ENCODE peak calls at places on chromosomes 4 and X, in five cellular contexts. Y, F, V, O and U are unnamed samples.

GRCh38 chrX:107602694-107603239 is 25.5 kb upstream of the PRPS1 start:
- DNase-seq in F (no peak), Y (no peak), V (peak; percentile 38), O (no peak), U (no peak)

GRCh38 chrX:115344885-115345653 is 55.6 kb downstream of the LUZP4 start:
- DNase-seq in V (peak; percentile 93), Y (no peak), F (peak; percentile 73), O (peak; percentile 96), U (peak; percentile 96)

GRCh38 chrX:122196338-122196737 is 987.7 kb upstream of the GRIA3 start:
- DNase-seq in F (no peak), O (no peak), V (no peak), Y (no peak), U (no peak)

GRCh38 chr4:26076000-26076587 is 162.1 kb downstream of the SMIM20 start:
- DNase-seq in F (no peak), V (no peak), O (peak; percentile 37), Y (no peak), U (peak; percentile 35)

GRCh38 chr4:101114936-101115372 is 232.4 kb downstream of the PPP3CA start:
- DNase-seq in O (peak; percentile 48), Y (no peak), F (no peak), V (no peak), U (peak; percentile 79)

GRCh38 chr4:152981278-152981677 is 45.2 kb downstream of the FHDC1 start:
- DNase-seq in O (peak; percentile 6), Y (no peak), F (no peak), V (no peak), U (no peak)

GRCh38 chrX:65712005-65712861 is 44.8 kb downstream of the MSN start:
- DNase-seq in V (no peak), Y (no peak), F (no peak), O (no peak), U (no peak)

GRCh38 chr4:101136373-101137370 is 210.7 kb downstream of the PPP3CA start:
- DNase-seq in F (no peak), Y (no peak), O (no peak), V (no peak), U (no peak)

GRCh38 chrX:129983575-129984131 is 1.2 kb downstream of the BCORL1 start:
- DNase-seq in F (peak; percentile 35), O (no peak), V (no peak), Y (no peak), U (no peak)

GRCh38 chr4:40840255-40840984 is 90.7 kb downstream of the NSUN7 start:
- DNase-seq in O (no peak), V (no peak), Y (peak; percentile 30), F (no peak), U (no peak)

GRCh38 chrX:107324493-107325310 is 118.3 kb downstream of the DNAAF6 start:
- DNase-seq in F (peak; percentile 44), O (no peak), Y (no peak), V (no peak), U (peak; percentile 14)

GRCh38 chrX:9166566-9166909 is 132.6 kb upstream of the FAM9B start:
- DNase-seq in F (no peak), Y (no peak), V (no peak), O (peak; percentile 49), U (peak; percentile 26)

GRCh38 chr4:92658318-92658717 is 354.6 kb downstream of the GRID2 start:
- DNase-seq in F (no peak), Y (no peak), O (no peak), V (no peak), U (no peak)

GRCh38 chrX:103716967-103717366 is 6.3 kb downstream of the TMEM31 start:
- DNase-seq in F (no peak), Y (no peak), V (no peak), O (peak; percentile 89), U (peak; percentile 77)

GRCh38 chr4:6633091-6633906 is 7.2 kb upstream of the MRFAP1 start:
- DNase-seq in F (no peak), V (no peak), O (peak; percentile 63), Y (no peak), U (no peak)

GRCh38 chrX:48927736-48928382 is 9.0 kb upstream of the PIM2 start:
- DNase-seq in V (no peak), F (no peak), Y (no peak), O (no peak), U (no peak)

GRCh38 chrX:137565921-137566745 is at the start of gene ZIC3:
- DNase-seq in O (peak; percentile 0), V (no peak), F (peak; percentile 75), Y (no peak), U (peak; percentile 80)

GRCh38 chr4:109174224-109174953 is 128.1 kb downstream of the COL25A1 start:
- DNase-seq in Y (no peak), V (no peak), F (no peak), O (no peak), U (no peak)

GRCh38 chr4:159216834-159217233 is 114.0 kb downstream of the RAPGEF2 start:
- DNase-seq in V (no peak), O (no peak), F (no peak), Y (no peak), U (no peak)

GRCh38 chr4:61511716-61512488 is 311.8 kb downstream of the ADGRL3 start:
- DNase-seq in O (peak; percentile 10), F (no peak), V (no peak), Y (no peak), U (peak; percentile 79)

GRCh38 chrX:77742788-77743476 is 43.1 kb downstream of the ATRX start:
- DNase-seq in F (no peak), V (peak; percentile 63), Y (no peak), O (peak; percentile 32), U (no peak)

GRCh38 chr4:127335732-127336131 is 297.0 kb upstream of the INTU start:
- DNase-seq in O (no peak), V (no peak), F (no peak), Y (no peak), U (no peak)

GRCh38 chr4:97987019-97987648 is 156.1 kb downstream of the STPG2 start:
- DNase-seq in Y (no peak), V (no peak), O (no peak), F (no peak), U (peak; percentile 56)

GRCh38 chrX:69149466-69150293 is 15.6 kb downstream of the PJA1 start:
- DNase-seq in F (no peak), O (no peak), Y (no peak), V (no peak), U (no peak)

GRCh38 chr4:139642364-139642763 is 23.3 kb upstream of the MGST2 start:
- DNase-seq in F (no peak), O (peak; percentile 61), Y (no peak), V (no peak), U (peak; percentile 57)

GRCh38 chrX:132631579-132632232 is 142.9 kb upstream of the MBNL3 start:
- DNase-seq in V (no peak), Y (no peak), F (no peak), O (peak; percentile 40), U (peak; percentile 45)

GRCh38 chr4:32340591-32340990 is 1620.4 kb downstream of the PCDH7 start:
- DNase-seq in V (no peak), Y (no peak), O (no peak), F (no peak), U (no peak)

DNA sequence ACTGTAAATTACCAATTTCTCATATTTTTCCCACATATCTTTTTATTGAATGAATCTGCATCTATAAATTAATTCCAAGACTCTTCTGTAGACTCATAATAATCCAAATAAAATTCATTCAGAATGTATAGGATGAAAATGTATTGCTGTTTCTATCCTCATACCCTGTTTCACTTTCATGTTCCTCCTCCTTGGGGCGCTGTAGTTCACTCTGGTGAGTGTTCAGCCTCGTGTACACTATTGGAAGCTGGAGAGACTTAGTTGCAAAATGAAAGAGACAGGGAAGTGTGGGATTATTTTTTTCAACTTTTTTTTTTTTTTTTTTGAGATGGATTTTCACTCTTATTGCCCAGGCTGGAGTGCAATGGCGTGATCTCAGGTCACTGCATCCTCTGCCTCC is 296.1 kb downstream of the TLL1 start:
- DNase-seq in V (no peak), Y (no peak), F (no peak), O (no peak), U (no peak)
- TF ChIP-seq CTCF in V (no peak), Y (no peak), F (no peak), O (peak; percentile 17), U (peak; percentile 53)

DNA sequence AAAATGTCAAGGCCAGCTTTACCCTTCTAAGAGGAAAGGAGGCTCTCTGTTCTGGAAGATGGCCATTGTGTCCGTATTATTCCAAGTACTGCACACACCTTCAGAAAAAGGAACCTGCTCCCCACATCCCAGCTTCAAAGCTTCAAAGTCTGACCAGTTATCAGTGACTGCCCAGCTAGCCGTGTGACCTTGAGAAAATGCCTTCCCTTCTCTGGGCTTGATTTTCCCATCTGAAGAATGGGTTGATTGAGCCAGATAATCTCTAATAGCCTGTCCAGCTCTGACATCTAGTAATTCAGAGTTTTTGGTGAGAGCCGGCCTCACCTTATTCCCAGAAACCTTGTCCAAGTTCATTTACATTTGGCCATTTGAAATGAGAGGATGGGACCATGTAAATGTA is 3.0 kb downstream of the LONRF3 start:
- DNase-seq in Y (no peak), F (no peak), O (no peak), V (no peak), U (no peak)
- H3K4me3 ChIP-seq in Y (no peak overlapping the region), F (no peak overlapping the region), O (no peak overlapping the region), V (no peak overlapping the region), U (no peak overlapping the region)

GRCh38 chr4:111941957-111942356 is 203.3 kb upstream of the FAM241A start:
- DNase-seq in V (no peak), O (no peak), Y (no peak), F (no peak), U (no peak)

GRCh38 chr4:111946789-111947188 is 198.5 kb upstream of the FAM241A start:
- DNase-seq in F (no peak), Y (no peak), V (no peak), O (no peak), U (no peak)

GRCh38 chr4:111945014-111945413 is 200.2 kb upstream of the FAM241A start:
- DNase-seq in O (peak; percentile 23), Y (no peak), F (no peak), V (no peak), U (peak; percentile 20)

DNA sequence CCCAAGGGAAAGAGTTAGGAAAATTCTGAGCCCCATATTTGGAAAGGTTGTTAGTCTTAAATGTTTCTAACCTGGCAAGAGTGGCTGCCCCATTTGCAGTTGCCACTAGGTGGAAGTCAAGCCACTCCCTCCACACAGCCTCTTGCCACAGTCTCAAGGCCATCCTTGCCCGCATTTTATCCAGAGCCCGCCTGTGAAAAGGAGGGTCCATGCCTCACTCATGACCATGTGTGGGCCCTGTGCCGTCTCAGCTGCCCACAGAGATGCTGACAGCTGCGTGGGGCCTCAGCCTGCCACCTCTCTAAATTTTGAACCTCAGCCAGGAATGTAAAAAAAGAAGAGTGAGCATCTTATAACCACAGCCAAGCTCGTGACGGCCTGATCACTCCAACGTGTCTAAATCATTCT is 201.5 kb upstream of the FAM241A start:
- DNase-seq in F (peak; percentile 33), V (peak; percentile 60), Y (no peak), O (peak; percentile 54), U (peak; percentile 17)
- TF ChIP-seq CTCF in F (no peak), V (no peak), Y (peak; percentile 42), O (peak; percentile 69), U (peak; percentile 53)

DNA sequence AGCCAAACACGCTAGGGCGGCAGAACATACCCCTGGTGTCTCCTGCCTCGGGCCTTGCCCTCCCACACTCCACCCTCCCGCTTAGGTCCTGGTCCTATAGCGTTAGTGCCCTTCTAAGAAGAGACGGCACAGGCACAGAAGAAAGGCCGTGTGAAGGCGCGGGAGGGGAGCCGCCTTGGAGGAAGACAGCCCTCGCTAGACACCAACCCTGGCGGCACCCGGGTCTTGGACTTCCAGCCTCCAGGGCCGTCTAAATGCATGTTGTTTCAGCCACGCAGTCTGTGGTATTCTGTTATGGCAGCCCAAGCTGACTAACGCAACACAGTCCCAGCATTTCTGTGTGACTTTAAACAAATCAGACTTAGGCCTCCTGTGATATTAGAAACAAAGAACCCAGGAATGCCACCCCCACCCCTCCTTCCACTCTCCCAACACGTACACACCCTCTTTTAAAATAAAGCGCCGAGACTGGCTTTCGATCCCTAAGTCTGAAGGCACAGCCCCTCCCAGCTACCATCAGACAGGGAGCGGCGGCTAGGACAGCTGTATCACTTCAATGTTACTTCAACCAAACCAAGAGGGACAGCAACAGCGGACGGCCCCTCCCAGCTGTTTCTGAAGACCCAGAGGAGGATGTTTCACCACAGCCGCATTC is 128.0 kb downstream of the AFAP1 start:
- DNase-seq in F (no peak), Y (peak; percentile 24), O (peak; percentile 83), V (peak; percentile 90), U (no peak)
- H3K4me3 ChIP-seq in F (no peak overlapping the region), Y (no peak overlapping the region), O (no peak overlapping the region), V (no peak overlapping the region), U (no peak overlapping the region)